ENCODE peak calls at places on chromosome 1, in four cellular contexts. Q is fibroblast of lung, N is NCI-H1930, T is D341Med. Z is an unnamed sample.

GRCh38 chr1:30474818-30475200 is 248.6 kb downstream of the MATN1 start:
- DNase-seq in Q (no peak), N (no peak), T (no peak), Z (no peak)

GRCh38 chr1:29805122-29805895 is 569.0 kb downstream of the PTPRU start:
- DNase-seq in Q (no peak), N (no peak), T (peak), Z (no peak)

GRCh38 chr1:229998980-229999379 is 68.1 kb upstream of the GALNT2 start:
- DNase-seq in Q (no peak), N (no peak), T (no peak), Z (no peak)

GRCh38 chr1:153849487-153850185 is 73.1 kb downstream of the GATAD2B start:
- DNase-seq in Q (no peak), N (no peak), T (no peak), Z (no peak)

GRCh38 chr1:94326329-94326728 is 88.9 kb upstream of the ARHGAP29 start:
- DNase-seq in Q (no peak), N (no peak), T (no peak), Z (no peak)

GRCh38 chr1:8437286-8437685 is 119.4 kb downstream of the SLC45A1 start:
- DNase-seq in Q (no peak), N (peak), T (no peak), Z (no peak)

GRCh38 chr1:8629241-8630091 is 188.0 kb downstream of the RERE start:
- DNase-seq in Q (peak), N (no peak), T (no peak), Z (peak)

GRCh38 chr1:226646026-226646869 is 92.8 kb downstream of the ITPKB start:
- DNase-seq in Q (peak), N (no peak), T (no peak), Z (no peak)

GRCh38 chr1:218711884-218712674 is 366.9 kb downstream of the TGFB2 start:
- DNase-seq in Q (peak), N (no peak), T (no peak), Z (no peak)

GRCh38 chr1:190244406-190244805 is 233.3 kb downstream of the BRINP3 start:
- DNase-seq in Q (no peak), N (no peak), T (no peak), Z (no peak)

GRCh38 chr1:67761054-67761453 is 72.2 kb downstream of the GNG12 start:
- DNase-seq in Q (no peak), N (no peak), T (no peak), Z (no peak)

GRCh38 chr1:183550915-183551314 is 39.3 kb downstream of the NCF2 start:
- DNase-seq in Q (no peak), N (no peak), T (no peak), Z (no peak)

GRCh38 chr1:115838805-115839705 is 1.9 kb downstream of the NHLH2 start:
- DNase-seq in Q (no peak), N (peak), T (peak), Z (no peak)

GRCh38 chr1:30751830-30752650 is 5.5 kb downstream of the LAPTM5 start:
- DNase-seq in Q (no peak), N (no peak), T (no peak), Z (no peak)

GRCh38 chr1:115355069-115355468 is 17.0 kb upstream of the NGF start:
- DNase-seq in Q (no peak), N (no peak), T (no peak), Z (no peak)

GRCh38 chr1:7393141-7393540 is 378.0 kb upstream of the VAMP3 start:
- DNase-seq in Q (peak), N (no peak), T (no peak), Z (no peak)

GRCh38 chr1:223843934-223844333 is 1.8 kb downstream of the TP53BP2 start:
- DNase-seq in Q (no peak), N (no peak), T (no peak), Z (no peak)